ENCODE peak calls at places on chromosomes 13 and 19, in five cellular contexts. U is CD4-positive, CD25-positive, alpha-beta regulatory T cell; D is A673; Z is RWPE1; K is left ventricle myocardium inferior. E is an unnamed sample.

GRCh38 chr19:17473041-17473440 is 2.7 kb downstream of the SLC27A1 start:
- DNase-seq in U (no peak), D (no peak), Z (no peak), K (no peak), E (peak; percentile 34)

GRCh38 chr13:108345016-108345415 is 75.5 kb downstream of the TNFSF13B start:
- DNase-seq in U (no peak), D (no peak), Z (no peak), K (no peak), E (no peak)

GRCh38 chr13:38821753-38822551 is 135.1 kb downstream of the FREM2 start:
- DNase-seq in U (no peak), D (peak; percentile 47), Z (no peak), K (no peak), E (peak; percentile 40)

GRCh38 chr13:27022571-27023311 is 148.9 kb downstream of the USP12 start:
- DNase-seq in U (no peak), D (no peak), Z (no peak), K (no peak), E (no peak)

GRCh38 chr19:38656171-38656981 is 8.9 kb downstream of the ACTN4 start:
- DNase-seq in U (peak; percentile 79), D (peak; percentile 74), Z (no peak), K (no peak), E (no peak)

GRCh38 chr13:45742985-45743384 is 40.9 kb downstream of the CBY2 start:
- DNase-seq in U (no peak), D (no peak), Z (no peak), K (no peak), E (no peak)

GRCh38 chr19:18422530-18423191 is 3.5 kb downstream of the SSBP4 start:
- DNase-seq in U (peak; percentile 49), D (no peak), Z (no peak), K (no peak), E (no peak)

GRCh38 chr19:17519967-17520366 is 8.5 kb downstream of the PGLS start:
- DNase-seq in U (no peak), D (no peak), Z (no peak), K (no peak), E (no peak)

GRCh38 chr13:86856996-86857395 is 814.2 kb upstream of the SLITRK5 start:
- DNase-seq in U (no peak), D (peak; percentile 33), Z (no peak), K (no peak), E (no peak)

GRCh38 chr13:102195566-102196462 is 206.0 kb downstream of the FGF14 start:
- DNase-seq in U (no peak), D (peak; percentile 86), Z (no peak), K (no peak), E (peak; percentile 12)

GRCh38 chr19:4909172-4909896 is at the start of gene UHRF1:
- DNase-seq in U (no peak), D (peak; percentile 91), Z (peak; percentile 51), K (no peak), E (no peak)

GRCh38 chr13:68323106-68323505 is 1093.0 kb upstream of the PCDH9 start:
- DNase-seq in U (no peak), D (no peak), Z (no peak), K (no peak), E (no peak)

GRCh38 chr19:42252365-42253244 is 2.3 kb downstream of the ERF start:
- DNase-seq in U (no peak), D (peak; percentile 60), Z (no peak), K (peak; percentile 46), E (no peak)

GRCh38 chr19:56765107-56765506 is 75.4 kb downstream of the PEG3 start:
- DNase-seq in U (no peak), D (peak; percentile 81), Z (no peak), K (peak; percentile 74), E (no peak)

GRCh38 chr13:66795636-66796035 is 434.5 kb downstream of the PCDH9 start:
- DNase-seq in U (no peak), D (no peak), Z (no peak), K (no peak), E (no peak)

GRCh38 chr13:98741741-98742435 is 10.6 kb downstream of the SLC15A1 start:
- DNase-seq in U (no peak), D (no peak), Z (no peak), K (no peak), E (no peak)

GRCh38 chr19:51311388-51312257 is at the start of gene IGLON5:
- DNase-seq in U (no peak), D (peak; percentile 16), Z (no peak), K (no peak), E (no peak)

GRCh38 chr19:34017024-34017423 is 155.3 kb upstream of the LSM14A start:
- DNase-seq in U (no peak), D (no peak), Z (no peak), K (no peak), E (no peak)

GRCh38 chr19:50829801-50830200 is 3.6 kb downstream of the KLK15 start:
- DNase-seq in U (no peak), D (no peak), Z (no peak), K (no peak), E (no peak)

GRCh38 chr13:93872376-93872775 is 607.1 kb downstream of the DCT start:
- DNase-seq in U (no peak), D (no peak), Z (no peak), K (no peak), E (no peak)

GRCh38 chr19:13043285-13043684 is 48.0 kb downstream of the NFIX start:
- DNase-seq in U (no peak), D (no peak), Z (no peak), K (no peak), E (no peak)

GRCh38 chr13:65154661-65155447 is 2075.3 kb downstream of the PCDH9 start:
- DNase-seq in U (no peak), D (no peak), Z (no peak), K (no peak), E (no peak)

GRCh38 chr13:112721198-112722104 is 31.6 kb downstream of the ATP11A start:
- DNase-seq in U (no peak), D (no peak), Z (no peak), K (no peak), E (no peak)

GRCh38 chr13:23384111-23384510 is 49.4 kb downstream of the SACS start:
- DNase-seq in U (no peak), D (no peak), Z (no peak), K (no peak), E (peak; percentile 73)
- H3K27ac ChIP-seq in U (no peak overlapping the region), D (no peak overlapping the region), Z (no peak overlapping the region), K (no peak overlapping the region), E (peak overlapping the region; percentile 43)

GRCh38 chr19:751501-752341 is 809 bp downstream of the MISP start:
- DNase-seq in U (no peak), D (no peak), Z (peak; percentile 96), K (no peak), E (peak; percentile 70)
- H3K27ac ChIP-seq in U (no peak overlapping the region), D (no peak overlapping the region), Z (peak overlapping the region; percentile 97), K (no peak overlapping the region), E (peak overlapping the region; percentile 98)

GRCh38 chr19:10049626-10050025 is 36.3 kb downstream of the RDH8 start:
- DNase-seq in U (no peak), D (no peak), Z (no peak), K (no peak), E (no peak)

GRCh38 chr19:10044390-10044789 is 31.1 kb downstream of the RDH8 start:
- DNase-seq in U (no peak), D (peak; percentile 33), Z (peak; percentile 44), K (no peak), E (no peak)

GRCh38 chr19:10043286-10043927 is 30.1 kb downstream of the RDH8 start:
- DNase-seq in U (no peak), D (peak; percentile 28), Z (no peak), K (no peak), E (no peak)

GRCh38 chr19:10045371-10045770 is 32.1 kb downstream of the RDH8 start:
- DNase-seq in U (no peak), D (peak; percentile 21), Z (no peak), K (no peak), E (no peak)
- H3K27ac ChIP-seq in U (no peak overlapping the region), D (no peak overlapping the region), Z (no peak overlapping the region), K (no peak overlapping the region), E (no peak overlapping the region)

GRCh38 chr19:47628058-47628771 is 19.3 kb downstream of the BICRA start:
- DNase-seq in U (no peak), D (no peak), Z (no peak), K (no peak), E (no peak)
- H3K27ac ChIP-seq in U (no peak overlapping the region), D (no peak overlapping the region), Z (peak overlapping the region; percentile 17), K (no peak overlapping the region), E (no peak overlapping the region)

DNA sequence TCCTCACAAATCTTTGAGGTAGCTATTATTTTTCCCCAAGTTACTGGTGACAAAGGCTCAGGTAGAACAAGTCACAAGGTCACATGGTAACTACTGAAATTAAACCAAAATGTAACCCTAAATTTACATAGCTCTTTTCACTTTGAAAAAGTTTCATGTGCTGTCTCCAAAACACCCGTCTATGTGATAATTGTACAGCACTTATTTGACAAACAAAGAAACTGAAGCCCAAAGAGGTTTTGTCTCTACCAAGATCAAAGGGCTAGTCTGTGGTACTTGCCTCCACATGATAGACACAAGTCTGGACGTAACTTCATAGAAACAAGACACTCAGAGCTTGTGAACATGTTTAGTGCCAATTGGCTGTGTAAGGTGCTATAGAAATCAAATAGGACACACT is 108.3 kb downstream of the SACS start:
- DNase-seq in U (no peak), D (no peak), Z (no peak), K (no peak), E (no peak)
- H3K27ac ChIP-seq in U (no peak overlapping the region), D (no peak overlapping the region), Z (no peak overlapping the region), K (no peak overlapping the region), E (peak overlapping the region; percentile 36)

DNA sequence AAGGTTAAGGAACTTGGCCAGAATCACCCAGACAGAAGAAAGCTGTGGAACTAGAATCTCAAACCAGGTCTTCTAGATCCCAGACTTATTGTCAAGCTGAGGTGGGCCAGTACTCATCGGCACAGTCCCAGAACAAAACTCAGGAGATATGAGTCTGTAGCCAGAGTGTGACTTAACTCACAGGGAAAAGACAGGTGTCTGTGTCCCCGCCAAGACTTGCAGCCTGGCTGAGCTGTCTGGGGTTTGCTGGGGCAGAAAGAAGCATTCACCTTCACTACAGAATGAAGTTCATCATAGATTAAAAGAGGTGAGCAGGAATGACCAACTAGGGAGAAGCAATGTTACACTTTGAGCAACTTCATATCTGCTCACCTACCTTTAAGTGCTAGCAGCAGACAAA is 257.2 kb downstream of the FOXO1 start:
- DNase-seq in U (no peak), D (no peak), Z (no peak), K (no peak), E (no peak)
- H3K27ac ChIP-seq in U (no peak overlapping the region), D (no peak overlapping the region), Z (no peak overlapping the region), K (peak overlapping the region; percentile 69), E (peak overlapping the region; percentile 68)

DNA sequence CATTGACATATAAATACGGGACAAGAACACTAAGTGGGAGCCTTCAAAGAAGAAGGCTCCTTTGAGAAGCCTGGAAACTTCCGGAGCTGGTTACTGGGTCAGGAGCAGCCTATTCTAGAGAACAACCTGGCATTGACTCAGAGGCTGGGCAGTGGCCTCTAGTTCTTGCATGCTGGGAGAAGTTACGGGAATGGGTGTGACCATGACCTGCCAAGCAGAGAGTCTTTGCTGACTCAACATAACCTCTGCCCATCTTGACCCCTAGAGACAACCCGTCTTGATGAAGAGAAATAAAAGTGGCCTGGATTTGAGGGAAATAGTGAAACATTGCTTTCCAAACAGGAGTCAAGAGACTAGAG is 21.0 kb downstream of the STARD13 start:
- DNase-seq in U (no peak), D (no peak), Z (no peak), K (no peak), E (no peak)
- H3K27ac ChIP-seq in U (no peak overlapping the region), D (peak overlapping the region; percentile 73), Z (no peak overlapping the region), K (peak overlapping the region; percentile 88), E (peak overlapping the region; percentile 13)

GRCh38 chr13:113819341-113819730 is 44.5 kb downstream of the GAS6 start:
- DNase-seq in U (no peak), D (no peak), Z (no peak), K (no peak), E (no peak)
- H3K27ac ChIP-seq in U (no peak overlapping the region), D (no peak overlapping the region), Z (peak overlapping the region; percentile 99), K (peak overlapping the region; percentile 91), E (no peak overlapping the region)

E was measured in epithelial cell of prostate.